ENCODE peak calls at places on chromosomes 3 and 15, in seven cellular contexts. One of them, this sample, is unnamed.

GRCh38 chr15:77529394-77530159 is 103.1 kb downstream of the LINGO1 start:
- DNase-seq in prostate gland: no peak
- DNase-seq in transverse colon: no peak
- DNase-seq in fibroblast of the aortic adventitia: no peak
- DNase-seq in HFF-Myc: no peak
- DNase-seq in fibroblast of pulmonary artery: no peak
- DNase-seq in K562: no peak
- DNase-seq in this sample: no peak

GRCh38 chr3:78926523-78926922 is 841.3 kb downstream of the ROBO1 start:
- DNase-seq in prostate gland: no peak
- DNase-seq in transverse colon: no peak
- DNase-seq in fibroblast of the aortic adventitia: no peak
- DNase-seq in HFF-Myc: no peak
- DNase-seq in fibroblast of pulmonary artery: no peak
- DNase-seq in K562: no peak
- DNase-seq in this sample: no peak

GRCh38 chr15:40841741-40842140 is 2.1 kb upstream of the SPINT1 start:
- DNase-seq in prostate gland: no peak
- DNase-seq in transverse colon: no peak
- DNase-seq in fibroblast of the aortic adventitia: no peak
- DNase-seq in HFF-Myc: no peak
- DNase-seq in fibroblast of pulmonary artery: no peak
- DNase-seq in K562: no peak
- DNase-seq in this sample: no peak

GRCh38 chr3:50194128-50194902 is 2.9 kb downstream of the GNAT1 start:
- DNase-seq in prostate gland: peak; percentile 59
- DNase-seq in transverse colon: peak; percentile 74
- DNase-seq in fibroblast of the aortic adventitia: peak; percentile 60
- DNase-seq in HFF-Myc: no peak
- DNase-seq in fibroblast of pulmonary artery: peak; percentile 65
- DNase-seq in K562: peak; percentile 81
- DNase-seq in this sample: peak; percentile 51

GRCh38 chr15:83284563-83285283 is at the start of gene BNC1:
- DNase-seq in prostate gland: no peak
- DNase-seq in transverse colon: no peak
- DNase-seq in fibroblast of the aortic adventitia: no peak
- DNase-seq in HFF-Myc: no peak
- DNase-seq in fibroblast of pulmonary artery: peak; percentile 31
- DNase-seq in K562: no peak
- DNase-seq in this sample: peak; percentile 45

GRCh38 chr3:51360806-51361205 is 24.3 kb upstream of the MANF start:
- DNase-seq in prostate gland: no peak
- DNase-seq in transverse colon: no peak
- DNase-seq in fibroblast of the aortic adventitia: no peak
- DNase-seq in HFF-Myc: no peak
- DNase-seq in fibroblast of pulmonary artery: no peak
- DNase-seq in K562: no peak
- DNase-seq in this sample: no peak

GRCh38 chr3:129650256-129650872 is 43.9 kb upstream of the PLXND1 start:
- DNase-seq in prostate gland: peak; percentile 73
- DNase-seq in transverse colon: peak; percentile 69
- DNase-seq in fibroblast of the aortic adventitia: peak; percentile 91
- DNase-seq in HFF-Myc: peak; percentile 58
- DNase-seq in fibroblast of pulmonary artery: peak; percentile 91
- DNase-seq in K562: peak; percentile 74
- DNase-seq in this sample: peak; percentile 77

GRCh38 chr3:126446301-126446700 is 29.4 kb downstream of the ZXDC start:
- DNase-seq in prostate gland: no peak
- DNase-seq in transverse colon: no peak
- DNase-seq in fibroblast of the aortic adventitia: no peak
- DNase-seq in HFF-Myc: no peak
- DNase-seq in fibroblast of pulmonary artery: no peak
- DNase-seq in K562: no peak
- DNase-seq in this sample: no peak

GRCh38 chr3:158489181-158489580 is 81.8 kb upstream of the MLF1 start:
- DNase-seq in prostate gland: no peak
- DNase-seq in transverse colon: no peak
- DNase-seq in fibroblast of the aortic adventitia: no peak
- DNase-seq in HFF-Myc: no peak
- DNase-seq in fibroblast of pulmonary artery: no peak
- DNase-seq in K562: no peak
- DNase-seq in this sample: no peak

GRCh38 chr3:84108442-84108971 is 850.3 kb upstream of the CADM2 start:
- DNase-seq in prostate gland: no peak
- DNase-seq in transverse colon: no peak
- DNase-seq in fibroblast of the aortic adventitia: no peak
- DNase-seq in HFF-Myc: no peak
- DNase-seq in fibroblast of pulmonary artery: peak; percentile 24
- DNase-seq in K562: no peak
- DNase-seq in this sample: peak; percentile 90

GRCh38 chr3:78257956-78258530 is 1218.1 kb downstream of the ROBO2 start:
- DNase-seq in prostate gland: no peak
- DNase-seq in transverse colon: no peak
- DNase-seq in fibroblast of the aortic adventitia: no peak
- DNase-seq in HFF-Myc: no peak
- DNase-seq in fibroblast of pulmonary artery: no peak
- DNase-seq in K562: no peak
- DNase-seq in this sample: no peak

GRCh38 chr15:96181873-96182301 is 148.6 kb upstream of the NR2F2 start:
- DNase-seq in prostate gland: no peak
- DNase-seq in transverse colon: peak; percentile 33
- DNase-seq in fibroblast of the aortic adventitia: peak; percentile 96
- DNase-seq in HFF-Myc: peak; percentile 20
- DNase-seq in fibroblast of pulmonary artery: peak; percentile 90
- DNase-seq in K562: no peak
- DNase-seq in this sample: peak; percentile 44

GRCh38 chr3:16253601-16254000 is 11.1 kb downstream of the DPH3 start:
- DNase-seq in prostate gland: no peak
- DNase-seq in transverse colon: peak; percentile 24
- DNase-seq in fibroblast of the aortic adventitia: peak; percentile 64
- DNase-seq in HFF-Myc: no peak
- DNase-seq in fibroblast of pulmonary artery: peak; percentile 69
- DNase-seq in K562: no peak
- DNase-seq in this sample: no peak

GRCh38 chr3:114451561-114452018 is 157.8 kb downstream of the TIGIT start:
- DNase-seq in prostate gland: peak; percentile 78
- DNase-seq in transverse colon: peak; percentile 11
- DNase-seq in fibroblast of the aortic adventitia: peak; percentile 66
- DNase-seq in HFF-Myc: no peak
- DNase-seq in fibroblast of pulmonary artery: peak; percentile 39
- DNase-seq in K562: no peak
- DNase-seq in this sample: peak; percentile 44
- H3K4me3 ChIP-seq in prostate gland: peak overlapping the region; percentile 19
- H3K4me3 ChIP-seq in transverse colon: no peak overlapping the region
- H3K4me3 ChIP-seq in fibroblast of the aortic adventitia: peak overlapping the region; percentile 40
- H3K4me3 ChIP-seq in HFF-Myc: peak overlapping the region; percentile 26
- H3K4me3 ChIP-seq in fibroblast of pulmonary artery: peak overlapping the region; percentile 6
- H3K4me3 ChIP-seq in K562: no peak overlapping the region
- H3K4me3 ChIP-seq in this sample: no peak overlapping the region

DNA sequence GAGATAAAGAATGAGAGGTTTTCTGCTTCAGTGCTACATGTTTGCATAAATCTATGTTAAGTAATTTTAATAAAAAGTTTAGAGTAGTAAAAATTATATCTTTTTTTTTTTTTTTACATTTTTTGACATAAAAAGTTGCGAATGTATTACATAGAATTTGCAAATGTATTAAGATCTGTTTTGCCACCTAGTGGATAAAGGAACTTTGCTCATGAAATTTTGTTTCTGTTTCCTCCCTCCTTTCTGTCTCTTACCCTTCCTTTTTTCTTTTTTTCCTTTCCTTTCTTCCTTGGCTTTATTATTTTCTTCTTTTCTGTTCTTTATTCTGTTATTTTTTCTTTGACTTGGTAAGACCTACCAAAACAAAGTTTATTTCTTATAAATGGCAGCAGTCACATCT is 58.5 kb upstream of the UTS2B start:
- DNase-seq in prostate gland: no peak
- DNase-seq in transverse colon: no peak
- DNase-seq in fibroblast of the aortic adventitia: peak; percentile 55
- DNase-seq in HFF-Myc: no peak
- DNase-seq in fibroblast of pulmonary artery: peak; percentile 50
- DNase-seq in K562: no peak
- DNase-seq in this sample: no peak
- TF ChIP-seq CTCF in prostate gland: peak; percentile 9
- TF ChIP-seq CTCF in transverse colon: peak; percentile 20
- TF ChIP-seq CTCF in fibroblast of the aortic adventitia: peak; percentile 44
- TF ChIP-seq CTCF in HFF-Myc: peak; percentile 4
- TF ChIP-seq CTCF in fibroblast of pulmonary artery: peak; percentile 40
- TF ChIP-seq CTCF in K562: no peak
- TF ChIP-seq CTCF in this sample: peak; percentile 14

DNA sequence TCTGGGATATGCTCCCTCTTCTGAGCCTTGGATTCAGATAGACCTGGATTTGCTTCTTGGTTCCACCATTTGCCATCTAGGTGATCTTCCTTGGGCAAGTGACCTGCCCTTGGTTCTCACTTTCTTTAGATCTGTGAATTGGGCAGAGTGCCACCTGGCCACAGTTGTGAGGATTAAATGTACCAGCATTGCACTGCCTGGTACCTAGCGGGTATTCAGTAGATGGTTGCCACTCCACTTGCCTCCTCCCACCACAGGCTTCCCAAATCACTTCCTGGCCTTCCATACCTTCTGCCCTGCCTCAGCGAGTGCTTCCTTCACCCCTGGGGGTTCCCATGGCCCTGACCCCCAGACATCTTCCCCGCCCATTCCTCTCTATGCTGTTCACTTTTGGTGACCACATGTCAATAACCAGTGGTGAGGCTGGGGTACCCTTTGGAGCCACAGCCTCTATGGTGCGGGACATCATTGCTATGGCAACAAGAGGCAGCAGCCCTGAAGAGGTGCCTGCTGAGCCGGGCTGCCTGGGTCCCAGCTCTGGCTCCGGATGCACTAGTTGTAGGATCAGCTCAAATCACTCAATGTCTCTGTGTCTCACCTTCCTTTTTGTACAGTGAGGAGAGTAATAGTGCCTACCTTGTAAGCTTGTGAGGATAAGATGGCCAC is 40.5 kb downstream of the CMTM7 start:
- DNase-seq in prostate gland: no peak
- DNase-seq in transverse colon: no peak
- DNase-seq in fibroblast of the aortic adventitia: no peak
- DNase-seq in HFF-Myc: no peak
- DNase-seq in fibroblast of pulmonary artery: no peak
- DNase-seq in K562: no peak
- DNase-seq in this sample: no peak
- H3K4me3 ChIP-seq in prostate gland: no peak overlapping the region
- H3K4me3 ChIP-seq in transverse colon: no peak overlapping the region
- H3K4me3 ChIP-seq in fibroblast of the aortic adventitia: no peak overlapping the region
- H3K4me3 ChIP-seq in HFF-Myc: no peak overlapping the region
- H3K4me3 ChIP-seq in fibroblast of pulmonary artery: no peak overlapping the region
- H3K4me3 ChIP-seq in K562: no peak overlapping the region
- H3K4me3 ChIP-seq in this sample: no peak overlapping the region

GRCh38 chr15:35545316-35545824 is 595 bp downstream of the DPH6 start:
- DNase-seq in prostate gland: peak; percentile 25
- DNase-seq in transverse colon: peak; percentile 47
- DNase-seq in fibroblast of the aortic adventitia: peak; percentile 71
- DNase-seq in HFF-Myc: peak; percentile 42
- DNase-seq in fibroblast of pulmonary artery: peak; percentile 73
- DNase-seq in K562: peak; percentile 77
- DNase-seq in this sample: peak; percentile 69
- TF ChIP-seq CTCF in prostate gland: no peak
- TF ChIP-seq CTCF in transverse colon: no peak
- TF ChIP-seq CTCF in fibroblast of the aortic adventitia: no peak
- TF ChIP-seq CTCF in HFF-Myc: no peak
- TF ChIP-seq CTCF in fibroblast of pulmonary artery: no peak
- TF ChIP-seq CTCF in K562: no peak
- TF ChIP-seq CTCF in this sample: no peak

DNA sequence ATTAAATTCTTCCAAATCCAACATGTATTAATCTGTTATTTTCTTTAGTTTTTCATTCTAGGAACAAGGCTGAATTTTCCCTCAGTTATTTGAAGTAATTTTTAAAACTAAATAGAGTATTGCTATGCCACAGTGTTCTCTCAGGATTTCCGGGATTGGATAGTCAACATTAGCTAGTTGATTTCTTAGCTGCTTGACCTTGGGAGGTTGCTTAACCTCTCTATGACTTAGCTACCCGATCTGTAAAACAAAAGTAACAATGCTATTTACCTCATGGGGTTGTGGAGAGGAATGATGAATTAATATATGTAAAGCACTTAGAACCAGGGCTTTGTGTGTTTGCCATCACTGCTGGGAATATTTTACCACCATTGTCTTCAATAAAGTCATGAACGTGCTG is 57.4 kb downstream of the SNRK start:
- DNase-seq in prostate gland: no peak
- DNase-seq in transverse colon: no peak
- DNase-seq in fibroblast of the aortic adventitia: no peak
- DNase-seq in HFF-Myc: no peak
- DNase-seq in fibroblast of pulmonary artery: no peak
- DNase-seq in K562: no peak
- DNase-seq in this sample: no peak
- H3K4me3 ChIP-seq in prostate gland: no peak overlapping the region
- H3K4me3 ChIP-seq in transverse colon: no peak overlapping the region
- H3K4me3 ChIP-seq in fibroblast of the aortic adventitia: no peak overlapping the region
- H3K4me3 ChIP-seq in HFF-Myc: no peak overlapping the region
- H3K4me3 ChIP-seq in fibroblast of pulmonary artery: no peak overlapping the region
- H3K4me3 ChIP-seq in K562: no peak overlapping the region
- H3K4me3 ChIP-seq in this sample: no peak overlapping the region

DNA sequence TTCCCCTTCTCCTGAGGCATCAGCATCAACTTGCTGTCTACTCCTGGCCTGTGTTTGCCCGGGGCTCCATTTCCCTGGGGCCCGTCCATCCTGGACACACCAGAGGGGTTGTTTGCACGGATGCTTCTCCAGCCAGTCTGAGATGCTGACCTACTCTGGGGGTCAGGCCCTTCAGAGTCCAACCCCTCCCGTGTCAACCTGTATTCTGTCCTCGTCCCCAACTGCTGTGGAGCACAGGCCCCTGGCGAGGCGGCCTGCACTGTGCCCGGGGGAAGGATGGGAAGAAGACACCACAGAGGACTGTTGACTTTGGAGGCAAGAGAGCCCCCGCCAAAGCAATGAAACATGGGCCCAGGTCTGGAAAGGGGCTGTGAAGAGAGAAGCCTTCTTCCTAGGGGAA is 25.8 kb downstream of the ALS2CL start:
- DNase-seq in prostate gland: no peak
- DNase-seq in transverse colon: peak; percentile 4
- DNase-seq in fibroblast of the aortic adventitia: no peak
- DNase-seq in HFF-Myc: no peak
- DNase-seq in fibroblast of pulmonary artery: no peak
- DNase-seq in K562: no peak
- DNase-seq in this sample: no peak
- TF ChIP-seq CTCF in prostate gland: no peak
- TF ChIP-seq CTCF in transverse colon: no peak
- TF ChIP-seq CTCF in fibroblast of the aortic adventitia: no peak
- TF ChIP-seq CTCF in HFF-Myc: no peak
- TF ChIP-seq CTCF in fibroblast of pulmonary artery: no peak
- TF ChIP-seq CTCF in K562: no peak
- TF ChIP-seq CTCF in this sample: no peak

GRCh38 chr3:62122819-62123218 is 250.5 kb downstream of the FEZF2 start:
- DNase-seq in prostate gland: no peak
- DNase-seq in transverse colon: no peak
- DNase-seq in fibroblast of the aortic adventitia: no peak
- DNase-seq in HFF-Myc: no peak
- DNase-seq in fibroblast of pulmonary artery: no peak
- DNase-seq in K562: no peak
- DNase-seq in this sample: no peak
- H3K4me3 ChIP-seq in prostate gland: no peak overlapping the region
- H3K4me3 ChIP-seq in transverse colon: no peak overlapping the region
- H3K4me3 ChIP-seq in fibroblast of the aortic adventitia: no peak overlapping the region
- H3K4me3 ChIP-seq in HFF-Myc: no peak overlapping the region
- H3K4me3 ChIP-seq in fibroblast of pulmonary artery: no peak overlapping the region
- H3K4me3 ChIP-seq in K562: no peak overlapping the region
- H3K4me3 ChIP-seq in this sample: no peak overlapping the region

GRCh38 chr3:57179580-57180410 is 14.6 kb upstream of the IL17RD start:
- DNase-seq in prostate gland: no peak
- DNase-seq in transverse colon: no peak
- DNase-seq in fibroblast of the aortic adventitia: peak; percentile 42
- DNase-seq in HFF-Myc: no peak
- DNase-seq in fibroblast of pulmonary artery: peak; percentile 49
- DNase-seq in K562: peak; percentile 23
- DNase-seq in this sample: no peak
- TF ChIP-seq CTCF in prostate gland: no peak
- TF ChIP-seq CTCF in transverse colon: no peak
- TF ChIP-seq CTCF in fibroblast of the aortic adventitia: peak; percentile 52
- TF ChIP-seq CTCF in HFF-Myc: peak; percentile 41
- TF ChIP-seq CTCF in fibroblast of pulmonary artery: peak; percentile 51
- TF ChIP-seq CTCF in K562: peak; percentile 35
- TF ChIP-seq CTCF in this sample: peak; percentile 47

This sample was measured in astrocyte of the spinal cord.